ENCODE peak calls at places on chromosomes 12 and 14, in six cellular contexts. S is iPS-NIHi11; N is AML-193; A is CD8-positive, alpha-beta memory T cell; G is heart left ventricle; W is HT1080. J is an unnamed sample.

GRCh38 chr12:107328442-107329133 is 235.2 kb upstream of the CRY1 start:
- DNase-seq in A (no peak), W (peak), N (no peak), G (no peak), S (no peak), J (peak)

GRCh38 chr12:24554612-24555300 is 394.1 kb downstream of the BCAT1 start:
- DNase-seq in S (no peak), N (no peak), G (no peak), A (no peak), W (no peak), J (no peak)

GRCh38 chr12:5456906-5457305 is 25.0 kb downstream of the NTF3 start:
- DNase-seq in S (peak), G (no peak), N (peak), A (no peak), W (peak), J (peak)

GRCh38 chr14:63524537-63525155 is 18.5 kb downstream of the PPP2R5E start:
- DNase-seq in N (no peak), A (no peak), G (no peak), W (no peak), S (no peak), J (peak)

GRCh38 chr12:114671321-114671663 is 12.7 kb downstream of the TBX3 start:
- DNase-seq in A (no peak), N (no peak), W (no peak), S (no peak), G (no peak), J (no peak)

GRCh38 chr12:93135286-93136239 is 206.5 kb upstream of the EEA1 start:
- DNase-seq in W (no peak), S (no peak), A (no peak), G (no peak), N (peak), J (peak)

GRCh38 chr12:67716817-67717216 is 68.3 kb downstream of the DYRK2 start:
- DNase-seq in G (no peak), W (no peak), S (peak), N (no peak), A (no peak), J (peak)

GRCh38 chr12:106840217-106840616 is 65.7 kb downstream of the RIC8B start:
- DNase-seq in A (no peak), G (no peak), N (no peak), W (peak), S (peak), J (peak)

GRCh38 chr12:124326104-124326503 is 31.2 kb downstream of the RFLNA start:
- DNase-seq in N (no peak), G (no peak), S (no peak), W (no peak), A (no peak), J (no peak)

GRCh38 chr12:53051058-53051880 is 1.4 kb downstream of the TNS2 start:
- DNase-seq in A (no peak), N (no peak), G (peak), S (no peak), W (no peak), J (peak)

GRCh38 chr14:32343926-32344430 is 14.9 kb downstream of the AKAP6 start:
- DNase-seq in G (no peak), N (no peak), W (no peak), A (no peak), S (no peak), J (no peak)

GRCh38 chr14:76236172-76237130 is 84.7 kb downstream of the GPATCH2L start:
- DNase-seq in G (no peak), N (no peak), S (no peak), A (no peak), W (no peak), J (no peak)

GRCh38 chr12:120231316-120232011 is 30.6 kb upstream of the RPLP0 start:
- DNase-seq in N (peak), A (peak), W (peak), G (peak), S (no peak), J (peak)

GRCh38 chr12:115227137-115227615 is 543.2 kb upstream of the TBX3 start:
- DNase-seq in N (no peak), S (no peak), W (peak), G (peak), A (no peak), J (peak)

GRCh38 chr12:12731785-12732184 is 14.6 kb downstream of the CDKN1B start:
- DNase-seq in N (no peak), A (no peak), G (no peak), S (no peak), W (no peak), J (no peak)

GRCh38 chr12:49055978-49056754 is 4.4 kb downstream of the KMT2D start:
- DNase-seq in W (peak), A (peak), S (peak), G (peak), N (peak), J (peak)

GRCh38 chr12:6384499-6385436 is 806 bp downstream of the LTBR start:
- DNase-seq in S (no peak), G (no peak), A (no peak), W (peak), N (no peak), J (no peak)

GRCh38 chr12:92034858-92035401 is 110.7 kb downstream of the BTG1 start:
- DNase-seq in A (peak), S (no peak), W (peak), G (peak), N (no peak), J (peak)

GRCh38 chr14:75995372-75996041 is 9.9 kb downstream of the IFT43 start:
- DNase-seq in N (no peak), A (no peak), S (no peak), W (no peak), G (peak), J (no peak)

GRCh38 chr12:58967551-58967950 is 47.2 kb upstream of the LRIG3 start:
- DNase-seq in A (no peak), N (no peak), G (no peak), W (no peak), S (no peak), J (peak)

GRCh38 chr14:52051861-52052260 is 17.0 kb downstream of the NID2 start:
- DNase-seq in S (no peak), N (no peak), W (peak), A (no peak), G (no peak), J (no peak)

GRCh38 chr14:64296561-64296960 is 2.4 kb upstream of the ESR2 start:
- DNase-seq in A (no peak), G (no peak), N (no peak), S (no peak), W (peak), J (peak)

GRCh38 chr14:68404652-68405183 is 388.1 kb downstream of the ZFP36L1 start:
- DNase-seq in W (no peak), G (no peak), S (no peak), A (no peak), N (no peak), J (no peak)

GRCh38 chr12:42935756-42936155 is 346.2 kb upstream of the PRICKLE1 start:
- DNase-seq in G (no peak), S (no peak), A (no peak), W (peak), N (no peak), J (peak)

GRCh38 chr12:84995646-84996045 is 40.4 kb downstream of the TSPAN19 start:
- DNase-seq in G (no peak), W (peak), N (no peak), A (no peak), S (no peak), J (no peak)

GRCh38 chr12:95970905-95971304 is 25.2 kb downstream of the HAL start:
- DNase-seq in A (no peak), S (peak), W (no peak), N (no peak), G (no peak), J (peak)

GRCh38 chr12:89029961-89030360 is 322.3 kb downstream of the DUSP6 start:
- DNase-seq in W (no peak), G (no peak), N (no peak), S (no peak), A (no peak), J (no peak)

GRCh38 chr12:14896477-14897184 is 11.0 kb upstream of the MGP start:
- DNase-seq in S (no peak), N (no peak), W (no peak), G (no peak), A (no peak), J (no peak)

GRCh38 chr14:91413547-91414474 is 3.8 kb downstream of the CCDC88C start:
- DNase-seq in G (no peak), S (peak), N (no peak), W (no peak), A (peak), J (peak)